ENCODE peak calls at places on chromosomes 5 and 9, in eight cellular contexts. J, C, B, I, P, U, K and Y are unnamed samples.

GRCh38 chr9:36584626-36585460 is 12.1 kb downstream of the MELK start:
- DNase-seq in K (peak; percentile 56), B (no peak), I (no peak), J (no peak), U (no peak), P (no peak), C (no peak), Y (peak; percentile 79)

GRCh38 chr5:68450245-68450852 is 234.8 kb downstream of the PIK3R1 start:
- DNase-seq in I (no peak), K (peak; percentile 72), C (no peak), U (no peak), B (no peak), P (no peak), J (no peak), Y (peak; percentile 73)

GRCh38 chr9:26684029-26684428 is 208.6 kb downstream of the CAAP1 start:
- DNase-seq in K (no peak), U (no peak), J (no peak), P (no peak), B (no peak), I (no peak), C (no peak), Y (no peak)

GRCh38 chr9:16029056-16029615 is 476.3 kb downstream of the CCDC171 start:
- DNase-seq in P (no peak), C (no peak), U (no peak), B (no peak), J (no peak), I (no peak), K (peak; percentile 57), Y (no peak)

GRCh38 chr9:72383978-72384709 is 19.1 kb upstream of the ZFAND5 start:
- DNase-seq in I (no peak), B (no peak), P (no peak), K (peak; percentile 26), C (no peak), U (no peak), J (no peak), Y (peak; percentile 72)

GRCh38 chr5:35487255-35488035 is 130.2 kb upstream of the SPEF2 start:
- DNase-seq in P (no peak), J (no peak), B (no peak), K (no peak), C (no peak), I (no peak), U (no peak), Y (no peak)

GRCh38 chr9:100088202-100088601 is 10.6 kb downstream of the ERP44 start:
- DNase-seq in K (peak; percentile 30), C (no peak), J (no peak), B (no peak), P (no peak), U (no peak), I (no peak), Y (peak; percentile 81)

GRCh38 chr5:155046591-155046990 is 33.0 kb downstream of the KIF4B start:
- DNase-seq in I (no peak), K (no peak), J (no peak), P (no peak), U (no peak), B (peak; percentile 13), C (no peak), Y (no peak)

GRCh38 chr9:78559449-78559885 is 262.5 kb downstream of the PSAT1 start:
- DNase-seq in B (no peak), C (no peak), I (no peak), U (no peak), P (no peak), J (no peak), K (peak; percentile 60), Y (peak; percentile 17)

GRCh38 chr9:8284835-8285234 is 485.3 kb upstream of the DMAC1 start:
- DNase-seq in I (no peak), C (no peak), J (no peak), B (no peak), U (no peak), K (no peak), P (no peak), Y (no peak)

GRCh38 chr9:15121591-15121990 is 185.4 kb downstream of the TTC39B start:
- DNase-seq in B (no peak), U (no peak), C (no peak), J (no peak), I (no peak), P (no peak), K (no peak), Y (no peak)

GRCh38 chr5:147093138-147093537 is 141.7 kb upstream of the STK32A start:
- DNase-seq in I (no peak), U (no peak), C (no peak), P (no peak), J (no peak), K (no peak), B (no peak), Y (peak; percentile 75)

GRCh38 chr5:157359350-157359910 is 93.5 kb downstream of the CYFIP2 start:
- DNase-seq in P (no peak), U (no peak), J (no peak), K (no peak), C (no peak), B (no peak), I (no peak), Y (no peak)

GRCh38 chr5:143019614-143020515 is 249.7 kb downstream of the ARHGAP26 start:
- DNase-seq in J (no peak), U (no peak), C (no peak), K (no peak), I (no peak), P (no peak), B (no peak), Y (no peak)

GRCh38 chr5:149168276-149168675 is 27.0 kb downstream of the ABLIM3 start:
- DNase-seq in J (no peak), P (no peak), I (no peak), C (no peak), B (no peak), K (no peak), U (no peak), Y (no peak)

GRCh38 chr5:157459715-157460599 is at the start of gene NIPAL4:
- DNase-seq in I (no peak), J (peak; percentile 65), K (no peak), P (peak; percentile 40), B (no peak), U (no peak), C (no peak), Y (peak; percentile 60)

GRCh38 chr5:164672931-164673694 is 1167.7 kb downstream of the MAT2B start:
- DNase-seq in P (no peak), J (no peak), I (no peak), C (no peak), K (peak; percentile 13), B (no peak), U (no peak), Y (peak; percentile 27)

GRCh38 chr5:126358525-126358924 is 64.7 kb upstream of the GRAMD2B start:
- DNase-seq in I (no peak), K (no peak), P (no peak), C (no peak), B (no peak), J (no peak), U (no peak), Y (no peak)

GRCh38 chr9:14313951-14314423 is at the start of gene NFIB:
- DNase-seq in P (peak; percentile 18), B (peak; percentile 75), U (peak; percentile 58), C (peak; percentile 77), J (peak; percentile 77), K (peak; percentile 53), I (peak; percentile 42), Y (peak; percentile 58)

GRCh38 chr9:109101810-109102209 is 17.9 kb downstream of the TMEM245 start:
- DNase-seq in K (peak; percentile 90), U (no peak), B (peak; percentile 51), P (no peak), J (no peak), I (no peak), C (peak; percentile 37), Y (peak; percentile 94)

GRCh38 chr9:126301985-126302603 is 24.5 kb upstream of the MVB12B start:
- DNase-seq in P (peak; percentile 75), I (peak; percentile 86), C (peak; percentile 44), B (peak; percentile 39), J (no peak), U (peak; percentile 71), K (peak; percentile 74), Y (peak; percentile 74)

DNA sequence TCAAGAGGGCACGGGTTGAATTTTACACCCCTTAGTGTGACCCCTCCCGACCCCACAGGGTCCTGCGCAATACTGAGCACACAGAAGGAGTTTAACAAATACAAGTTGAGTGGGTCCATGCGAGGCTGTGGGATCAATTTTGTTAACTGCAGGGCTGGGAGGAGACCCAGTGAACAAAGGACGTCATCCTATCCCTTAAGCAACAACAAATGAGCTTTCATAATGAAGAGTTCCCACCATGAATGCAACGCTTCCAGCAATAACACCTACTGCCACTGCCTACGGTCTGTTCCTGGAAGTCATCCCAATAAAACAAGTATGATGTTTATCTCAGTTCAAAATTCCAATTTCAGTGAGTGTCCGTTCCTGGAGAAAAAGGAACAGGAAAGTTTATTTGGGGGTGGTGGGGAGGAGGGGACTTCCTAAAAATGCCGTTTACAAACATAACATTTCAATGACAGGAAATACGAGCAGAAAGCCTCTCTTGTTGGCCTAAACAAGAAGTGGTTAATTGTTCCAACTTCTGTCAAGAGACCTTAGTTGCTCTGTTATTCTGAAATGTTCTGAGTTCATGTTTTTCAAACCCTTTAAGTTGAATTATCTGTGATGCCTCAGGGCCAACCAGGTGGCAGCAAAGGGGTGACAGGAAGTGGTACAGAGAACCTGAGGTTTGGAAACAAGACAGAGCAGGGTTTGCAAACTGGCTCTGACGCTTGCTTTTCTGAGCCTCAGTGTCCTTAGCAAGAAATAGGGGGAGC is 65.8 kb upstream of the PLPP6 start:
- DNase-seq in P (no peak), U (peak; percentile 10), I (no peak), K (no peak), J (no peak), B (no peak), C (peak; percentile 35), Y (no peak)
- TF ChIP-seq CTCF in P (no peak), U (no peak), I (no peak), K (no peak), J (no peak), B (no peak), C (no peak), Y (no peak)

DNA sequence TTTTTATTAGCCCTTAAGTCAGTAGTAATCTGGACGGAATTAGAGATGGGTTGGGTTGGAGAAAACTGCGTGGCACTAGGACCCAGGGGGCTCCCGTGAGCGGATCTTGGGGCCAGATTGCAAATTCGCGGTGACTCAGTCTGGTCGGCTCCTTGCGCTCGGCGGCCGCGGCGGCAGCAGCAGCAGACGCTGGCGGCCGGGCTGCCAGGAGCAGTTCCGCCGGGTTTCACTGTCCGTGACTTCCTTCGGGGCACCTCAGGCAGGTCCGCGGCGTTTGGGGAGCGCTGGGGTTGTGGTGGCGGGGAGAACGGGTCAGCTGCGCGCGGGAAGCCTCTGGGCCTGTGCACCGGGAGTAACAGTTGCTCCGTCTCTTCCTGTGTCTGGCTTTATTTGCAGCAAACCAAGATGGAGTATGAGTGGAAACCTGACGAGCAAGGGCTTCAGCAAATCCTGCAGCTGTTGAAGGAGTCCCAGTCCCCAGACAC is 31.6 kb downstream of the TNPO1 start:
- DNase-seq in I (peak; percentile 96), B (peak; percentile 87), P (peak; percentile 53), J (peak; percentile 93), K (peak; percentile 82), C (peak; percentile 90), U (peak; percentile 90), Y (peak; percentile 96)
- TF ChIP-seq CTCF in I (no peak), B (no peak), P (no peak), J (no peak), K (no peak), C (no peak), U (peak; percentile 28), Y (no peak)

GRCh38 chr9:91889161-91889560 is 60.9 kb downstream of the ROR2 start:
- DNase-seq in C (no peak), K (no peak), J (no peak), B (no peak), U (no peak), I (no peak), P (no peak), Y (no peak)
- TF ChIP-seq CTCF in C (no peak), K (peak; percentile 28), J (no peak), B (no peak), U (no peak), I (no peak), P (no peak), Y (no peak)

GRCh38 chr9:97487107-97487506 is 14.4 kb upstream of the TMOD1 start:
- DNase-seq in I (no peak), K (peak; percentile 66), U (no peak), J (no peak), P (no peak), B (no peak), C (no peak), Y (peak; percentile 71)
- TF ChIP-seq CTCF in I (no peak), K (peak; percentile 67), U (peak; percentile 33), J (no peak), P (peak; percentile 7), B (peak; percentile 10), C (peak; percentile 58), Y (peak; percentile 50)